ENCODE peak calls at places on chromosomes 4 and X, in seven cellular contexts. One of them, this sample, is unnamed.

GRCh38 chr4:182143086-182143821 is 99.9 kb upstream of the TENM3 start:
- DNase-seq in NCI-H187 treated with DMSO at 0.1 percent for 48 hours: no peak
- DNase-seq in choroid plexus epithelial cell: peak; percentile 25
- DNase-seq in PC-3: no peak
- DNase-seq in T-helper 1 cell: no peak
- DNase-seq in NCI-H146: peak; percentile 45
- DNase-seq in kidney: no peak
- DNase-seq in this sample: no peak

GRCh38 chrX:114611018-114611619 is 27.2 kb downstream of the HTR2C start:
- DNase-seq in T-helper 1 cell: no peak
- DNase-seq in NCI-H146: peak; percentile 17
- DNase-seq in PC-3: peak; percentile 65
- DNase-seq in choroid plexus epithelial cell: peak; percentile 61
- DNase-seq in NCI-H187 treated with DMSO at 0.1 percent for 48 hours: peak; percentile 8
- DNase-seq in kidney: no peak
- DNase-seq in this sample: no peak

GRCh38 chrX:87895421-87895820 is 377.8 kb downstream of the KLHL4 start:
- DNase-seq in kidney: no peak
- DNase-seq in NCI-H187 treated with DMSO at 0.1 percent for 48 hours: no peak
- DNase-seq in choroid plexus epithelial cell: no peak
- DNase-seq in PC-3: no peak
- DNase-seq in T-helper 1 cell: no peak
- DNase-seq in NCI-H146: no peak
- DNase-seq in this sample: no peak

GRCh38 chrX:132216806-132217202 is 2.4 kb downstream of the RAP2C start:
- DNase-seq in kidney: no peak
- DNase-seq in PC-3: peak; percentile 27
- DNase-seq in NCI-H187 treated with DMSO at 0.1 percent for 48 hours: no peak
- DNase-seq in choroid plexus epithelial cell: peak; percentile 51
- DNase-seq in T-helper 1 cell: no peak
- DNase-seq in NCI-H146: no peak
- DNase-seq in this sample: no peak

GRCh38 chrX:54509401-54509800 is 13.4 kb upstream of the FGD1 start:
- DNase-seq in T-helper 1 cell: no peak
- DNase-seq in kidney: no peak
- DNase-seq in NCI-H146: no peak
- DNase-seq in NCI-H187 treated with DMSO at 0.1 percent for 48 hours: no peak
- DNase-seq in PC-3: no peak
- DNase-seq in choroid plexus epithelial cell: peak; percentile 52
- DNase-seq in this sample: no peak

GRCh38 chr4:40264995-40265909 is 68.4 kb downstream of the RHOH start:
- DNase-seq in PC-3: no peak
- DNase-seq in choroid plexus epithelial cell: peak; percentile 59
- DNase-seq in kidney: no peak
- DNase-seq in T-helper 1 cell: peak; percentile 30
- DNase-seq in NCI-H187 treated with DMSO at 0.1 percent for 48 hours: no peak
- DNase-seq in NCI-H146: peak; percentile 74
- DNase-seq in this sample: no peak

GRCh38 chrX:39819921-39820849 is 277.6 kb downstream of the BCOR start:
- DNase-seq in choroid plexus epithelial cell: no peak
- DNase-seq in T-helper 1 cell: no peak
- DNase-seq in PC-3: no peak
- DNase-seq in kidney: no peak
- DNase-seq in NCI-H146: no peak
- DNase-seq in NCI-H187 treated with DMSO at 0.1 percent for 48 hours: no peak
- DNase-seq in this sample: no peak

GRCh38 chr4:26441110-26441509 is 49.2 kb downstream of the CCKAR start:
- DNase-seq in choroid plexus epithelial cell: peak; percentile 72
- DNase-seq in PC-3: no peak
- DNase-seq in kidney: no peak
- DNase-seq in T-helper 1 cell: no peak
- DNase-seq in NCI-H146: no peak
- DNase-seq in NCI-H187 treated with DMSO at 0.1 percent for 48 hours: no peak
- DNase-seq in this sample: no peak

GRCh38 chr4:84319124-84319523 is 180.0 kb downstream of the NKX6-1 start:
- DNase-seq in choroid plexus epithelial cell: peak; percentile 18
- DNase-seq in NCI-H187 treated with DMSO at 0.1 percent for 48 hours: no peak
- DNase-seq in PC-3: peak; percentile 6
- DNase-seq in NCI-H146: no peak
- DNase-seq in kidney: no peak
- DNase-seq in T-helper 1 cell: no peak
- DNase-seq in this sample: no peak

GRCh38 chrX:113222305-113222704 is 381.7 kb upstream of the AMOT start:
- DNase-seq in kidney: no peak
- DNase-seq in NCI-H187 treated with DMSO at 0.1 percent for 48 hours: no peak
- DNase-seq in PC-3: no peak
- DNase-seq in T-helper 1 cell: no peak
- DNase-seq in NCI-H146: no peak
- DNase-seq in choroid plexus epithelial cell: no peak
- DNase-seq in this sample: no peak